ENCODE peak calls at places on chromosome 4, in ten cellular contexts. T is psoas muscle, I is heart right ventricle, C is thoracic aorta, N is ovary, P is aorta, Z is iPS DF 6.9, H is neural progenitor cell, L is mammary epithelial cell, D is colonic mucosa. G is an unnamed sample.

GRCh38 chr4:181278941-181279340 is 964.3 kb upstream of the TENM3 start:
- DNase-seq in T (no peak), D (no peak), Z (no peak), H (no peak), P (no peak), C (no peak), L (peak), N (no peak), I (no peak), G (no peak)

GRCh38 chr4:75904086-75904485 is 1.8 kb upstream of the PPEF2 start:
- DNase-seq in H (no peak), C (no peak), N (no peak), L (no peak), D (no peak), Z (no peak), I (no peak), T (no peak), P (no peak), G (no peak)

GRCh38 chr4:177448850-177449249 is 6.6 kb upstream of the AGA start:
- DNase-seq in I (no peak), P (no peak), H (no peak), C (no peak), L (peak), D (no peak), Z (no peak), T (no peak), N (no peak), G (no peak)

GRCh38 chr4:154332681-154333421 is 158.7 kb downstream of the DCHS2 start:
- DNase-seq in N (peak), I (peak), L (no peak), T (peak), Z (no peak), H (peak), C (no peak), P (no peak), D (peak), G (peak)

GRCh38 chr4:40193018-40193571 is 3.7 kb upstream of the RHOH start:
- DNase-seq in D (no peak), T (no peak), L (no peak), H (no peak), C (no peak), I (no peak), P (no peak), Z (no peak), N (no peak), G (no peak)

GRCh38 chr4:126395661-126396060 is 1080.9 kb downstream of the FAT4 start:
- DNase-seq in I (no peak), H (no peak), P (no peak), C (no peak), D (no peak), Z (no peak), L (peak), T (no peak), N (no peak), G (no peak)

GRCh38 chr4:104728380-104729122 is 233.9 kb upstream of the CXXC4 start:
- DNase-seq in C (no peak), N (no peak), P (no peak), I (no peak), Z (no peak), D (no peak), H (no peak), T (no peak), L (peak), G (no peak)

GRCh38 chr4:153542131-153542530 is 76.0 kb downstream of the TMEM131L start:
- DNase-seq in Z (no peak), D (no peak), C (no peak), L (no peak), H (no peak), N (no peak), T (no peak), P (no peak), I (no peak), G (no peak)

GRCh38 chr4:23361453-23361852 is 528.4 kb downstream of the PPARGC1A start:
- DNase-seq in L (no peak), I (no peak), Z (no peak), P (no peak), N (no peak), D (no peak), T (peak), H (no peak), C (no peak), G (no peak)

GRCh38 chr4:138958519-138958918 is 57.1 kb upstream of the NOCT start:
- DNase-seq in T (no peak), I (no peak), L (no peak), C (no peak), D (no peak), H (no peak), Z (no peak), P (no peak), N (no peak), G (no peak)

GRCh38 chr4:76300012-76300411 is 6.5 kb upstream of the STBD1 start:
- DNase-seq in L (no peak), N (no peak), D (no peak), P (no peak), T (no peak), I (peak), H (no peak), Z (no peak), C (no peak), G (no peak)

GRCh38 chr4:2954358-2955185 is 8.6 kb downstream of the NOP14 start:
- DNase-seq in H (peak), C (no peak), N (no peak), Z (no peak), T (no peak), D (peak), I (no peak), P (no peak), L (no peak), G (no peak)

GRCh38 chr4:2823671-2824328 is 19.8 kb upstream of the ADD1 start:
- DNase-seq in P (peak), N (no peak), L (no peak), I (peak), H (no peak), Z (no peak), T (peak), D (no peak), C (no peak), G (no peak)

GRCh38 chr4:153291562-153291961 is 52.9 kb upstream of the MND1 start:
- DNase-seq in C (no peak), Z (no peak), N (no peak), D (no peak), H (no peak), I (no peak), T (no peak), L (no peak), P (no peak), G (no peak)

GRCh38 chr4:141711211-141711610 is 74.8 kb downstream of the IL15 start:
- DNase-seq in L (peak), D (no peak), T (no peak), H (peak), Z (no peak), I (no peak), C (no peak), N (no peak), P (no peak), G (no peak)

GRCh38 chr4:10741221-10741620 is 56.7 kb upstream of the CLNK start:
- DNase-seq in T (no peak), P (no peak), D (no peak), Z (no peak), I (no peak), L (no peak), C (no peak), N (no peak), H (no peak), G (no peak)

GRCh38 chr4:163701915-163702314 is 207.4 kb downstream of the TMA16 start:
- DNase-seq in Z (no peak), T (no peak), L (peak), H (no peak), I (no peak), P (no peak), D (no peak), C (no peak), N (no peak), G (peak)

GRCh38 chr4:84879651-84880200 is 86.8 kb downstream of the WDFY3 start:
- DNase-seq in P (no peak), I (no peak), C (no peak), Z (no peak), D (no peak), N (no peak), T (no peak), L (no peak), H (no peak), G (no peak)

GRCh38 chr4:17068885-17069284 is 170.4 kb upstream of the LDB2 start:
- DNase-seq in T (no peak), C (no peak), H (no peak), I (no peak), P (no peak), Z (no peak), L (no peak), N (no peak), D (no peak), G (no peak)

GRCh38 chr4:174210354-174210753 is 73.1 kb downstream of the FBXO8 start:
- DNase-seq in D (no peak), I (no peak), N (no peak), C (no peak), P (no peak), L (no peak), Z (no peak), H (peak), T (no peak), G (no peak)

GRCh38 chr4:107453987-107454386 is 266.0 kb downstream of the PAPSS1 start:
- DNase-seq in P (no peak), N (no peak), Z (no peak), H (no peak), I (no peak), L (no peak), D (no peak), T (no peak), C (no peak), G (no peak)

GRCh38 chr4:28654618-28655017 is 1794.0 kb downstream of the STIM2 start:
- DNase-seq in D (no peak), P (no peak), C (no peak), H (no peak), I (no peak), Z (no peak), N (no peak), L (peak), T (no peak), G (no peak)

GRCh38 chr4:7302781-7303180 is 110.4 kb downstream of the SORCS2 start:
- DNase-seq in Z (no peak), N (no peak), I (no peak), L (no peak), P (peak), T (no peak), H (no peak), D (no peak), C (no peak), G (no peak)

GRCh38 chr4:18020671-18021469 is 685 bp downstream of the LCORL start:
- DNase-seq in I (peak), H (peak), C (no peak), Z (no peak), T (peak), P (peak), D (peak), N (peak), L (peak), G (peak)

GRCh38 chr4:38710053-38710452 is 46.1 kb downstream of the KLF3 start:
- DNase-seq in C (no peak), N (no peak), I (no peak), D (no peak), T (no peak), P (no peak), Z (no peak), H (no peak), L (no peak), G (no peak)

GRCh38 chr4:86036729-86037128 is 323.1 kb downstream of the MAPK10 start:
- DNase-seq in T (no peak), C (no peak), N (no peak), P (no peak), D (no peak), Z (no peak), H (no peak), L (peak), I (no peak), G (no peak)

DNA sequence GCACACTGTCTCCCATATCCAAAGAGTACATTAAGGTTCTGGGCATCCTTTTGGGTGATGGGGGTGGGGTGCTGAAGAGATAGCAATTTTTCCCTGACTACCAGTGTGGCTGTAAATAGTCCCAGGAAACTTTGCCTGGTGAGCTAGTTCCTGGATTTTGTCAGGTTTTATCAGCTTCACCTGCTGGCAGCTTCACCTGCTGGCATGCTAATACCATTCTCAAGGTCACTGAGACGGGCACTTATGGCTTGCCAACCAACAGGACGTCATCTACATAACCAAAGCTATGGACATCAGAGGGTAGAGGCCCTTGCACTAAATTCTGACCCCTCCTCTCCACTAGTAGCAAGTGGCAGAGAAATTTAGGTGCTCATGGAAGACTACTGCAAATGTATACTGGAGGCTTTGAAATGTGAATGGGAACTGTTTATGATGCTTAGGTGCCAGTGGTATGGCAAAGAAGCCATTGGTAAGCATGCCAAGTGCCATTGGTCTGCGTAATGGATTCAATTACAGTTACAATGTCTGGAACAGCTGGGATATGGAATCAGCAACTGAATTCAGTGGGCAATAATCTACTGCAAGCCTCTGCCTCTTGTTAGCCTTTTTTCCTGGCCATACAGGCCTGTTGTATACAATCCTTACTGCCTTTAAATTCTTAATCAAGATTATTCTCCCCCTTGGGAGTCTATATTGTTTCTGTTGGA is 71.6 kb upstream of the SH3RF1 start:
- DNase-seq in D (no peak), I (no peak), Z (no peak), T (no peak), P (no peak), H (no peak), N (no peak), L (no peak), C (no peak), G (no peak)
- H3K27ac ChIP-seq in D (no peak), I (no peak), Z (no peak), T (no peak), P (no peak), H (no peak), N (no peak), L (no peak), C (no peak), G (peak)

DNA sequence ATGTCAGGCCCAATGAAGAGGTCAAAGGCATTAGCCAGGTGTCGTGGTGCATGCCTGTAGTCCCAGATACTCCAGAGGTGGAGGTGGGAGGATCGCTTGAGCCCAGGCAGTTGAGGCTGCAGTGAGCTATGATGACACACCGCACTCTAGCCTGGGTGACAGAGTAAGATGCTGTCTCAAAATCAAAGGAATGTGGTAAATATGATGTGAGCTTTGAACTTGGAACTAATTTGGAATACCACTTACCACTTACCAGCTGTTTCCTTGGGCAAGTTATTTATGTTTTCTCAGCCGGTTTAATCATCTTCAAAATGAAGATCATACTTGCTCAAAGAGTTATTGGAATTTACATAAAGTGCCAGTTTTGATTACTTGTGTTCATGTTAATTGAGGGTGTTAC is 23.8 kb upstream of the SEPSECS start:
- DNase-seq in P (no peak), Z (no peak), N (no peak), D (no peak), C (no peak), I (no peak), T (no peak), H (no peak), L (no peak), G (no peak)
- H3K27ac ChIP-seq in P (no peak), Z (no peak), N (no peak), D (no peak), C (no peak), I (no peak), T (no peak), H (no peak), L (no peak), G (no peak)

GRCh38 chr4:26993541-26993940 is 132.9 kb downstream of the STIM2 start:
- DNase-seq in Z (no peak), H (no peak), T (no peak), D (no peak), C (no peak), N (no peak), I (no peak), L (no peak), P (no peak), G (no peak)
- H3K27ac ChIP-seq in Z (no peak), H (no peak), T (no peak), D (no peak), C (no peak), N (peak), I (peak), L (no peak), P (no peak), G (peak)

DNA sequence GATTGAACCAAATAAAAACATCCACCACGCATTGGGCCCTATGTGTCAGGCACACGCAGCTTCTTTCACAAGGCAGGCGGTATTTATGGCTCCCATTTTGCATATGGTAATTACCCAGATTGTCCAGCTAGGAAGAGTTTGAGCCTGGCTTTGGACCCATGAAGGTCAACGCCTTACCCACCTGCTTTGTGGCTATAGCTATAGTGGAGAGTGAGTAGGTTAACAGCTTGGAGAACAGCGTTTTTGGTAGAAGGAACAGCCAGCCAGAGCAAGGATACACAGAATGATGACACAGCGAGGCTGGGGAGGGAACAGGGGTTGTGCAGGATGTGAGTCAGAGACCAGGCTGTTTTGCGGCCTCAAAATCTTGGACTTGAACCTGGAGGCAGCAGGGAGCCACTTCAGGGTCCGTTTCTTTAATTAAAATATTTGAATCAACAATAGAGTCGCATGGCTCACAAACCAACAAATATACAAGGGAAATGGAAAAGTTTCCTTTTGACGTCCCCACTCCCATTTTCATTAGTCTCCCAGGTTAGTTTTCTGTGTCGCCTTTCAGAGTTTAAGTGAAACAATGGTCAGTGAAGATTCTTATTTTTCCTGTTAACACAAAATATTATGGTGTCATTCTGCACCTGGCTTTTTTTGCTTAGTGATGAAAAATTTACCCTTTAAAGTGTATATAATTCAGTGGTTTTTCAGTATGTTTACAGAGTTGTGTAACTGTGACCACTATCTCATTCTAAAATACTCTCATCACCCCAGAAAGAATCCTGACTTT is 118.2 kb upstream of the STX18 start:
- DNase-seq in Z (no peak), T (no peak), N (no peak), D (no peak), C (no peak), L (peak), P (no peak), I (no peak), H (no peak), G (no peak)
- H3K27ac ChIP-seq in Z (no peak), T (no peak), N (no peak), D (no peak), C (no peak), L (peak), P (no peak), I (no peak), H (no peak), G (no peak)

GRCh38 chr4:101119141-101119540 is 228.2 kb downstream of the PPP3CA start:
- DNase-seq in I (no peak), Z (no peak), L (no peak), P (no peak), D (no peak), C (no peak), H (no peak), T (no peak), N (no peak), G (no peak)
- H3K27ac ChIP-seq in I (no peak), Z (no peak), L (no peak), P (no peak), D (no peak), C (no peak), H (no peak), T (no peak), N (no peak), G (peak)

GRCh38 chr4:164772076-164772475 is 18.1 kb downstream of the SMIM31 start:
- DNase-seq in I (no peak), D (no peak), Z (no peak), T (no peak), N (no peak), L (no peak), P (no peak), C (no peak), H (no peak), G (no peak)

GRCh38 chr4:164768516-164768915 is 14.6 kb downstream of the SMIM31 start:
- DNase-seq in I (no peak), H (no peak), D (no peak), Z (no peak), T (no peak), P (no peak), N (no peak), C (no peak), L (no peak), G (no peak)

GRCh38 chr4:164770051-164770724 is 16.3 kb downstream of the SMIM31 start:
- DNase-seq in P (no peak), L (no peak), D (no peak), N (no peak), Z (no peak), C (no peak), H (no peak), T (no peak), I (no peak), G (no peak)

GRCh38 chr4:164765096-164765495 is 11.2 kb downstream of the SMIM31 start:
- DNase-seq in N (no peak), I (no peak), D (no peak), L (no peak), H (no peak), T (no peak), C (no peak), P (no peak), Z (no peak), G (no peak)

GRCh38 chr4:164771088-164771487 is 17.2 kb downstream of the SMIM31 start:
- DNase-seq in H (no peak), T (no peak), N (no peak), C (no peak), I (no peak), L (no peak), D (no peak), P (no peak), Z (no peak), G (no peak)
- H3K27ac ChIP-seq in H (no peak), T (no peak), N (no peak), C (no peak), I (no peak), L (no peak), D (peak), P (no peak), Z (no peak), G (no peak)

GRCh38 chr4:52856802-52857201 is 5.3 kb upstream of the RASL11B start:
- DNase-seq in P (no peak), C (no peak), T (no peak), Z (no peak), L (no peak), N (no peak), D (no peak), H (no peak), I (no peak), G (no peak)

GRCh38 chr4:52853351-52853750 is 8.8 kb upstream of the RASL11B start:
- DNase-seq in L (peak), I (no peak), Z (no peak), P (no peak), H (no peak), T (no peak), D (no peak), N (no peak), C (no peak), G (no peak)

GRCh38 chr4:52850406-52851119 is 11.6 kb upstream of the RASL11B start:
- DNase-seq in L (no peak), C (no peak), H (no peak), T (no peak), N (no peak), D (no peak), I (no peak), P (no peak), Z (no peak), G (no peak)

GRCh38 chr4:52852041-52852440 is 10.1 kb upstream of the RASL11B start:
- DNase-seq in T (no peak), Z (no peak), L (no peak), P (no peak), H (no peak), C (no peak), D (no peak), N (no peak), I (no peak), G (no peak)

GRCh38 chr4:52852696-52853095 is 9.4 kb upstream of the RASL11B start:
- DNase-seq in Z (no peak), D (no peak), C (no peak), T (no peak), I (no peak), N (no peak), P (no peak), H (no peak), L (no peak), G (no peak)
- H3K27ac ChIP-seq in Z (no peak), D (no peak), C (peak), T (no peak), I (peak), N (no peak), P (no peak), H (no peak), L (no peak), G (no peak)

GRCh38 chr4:123398151-123398802 is 1.7 kb downstream of the SPRY1 start:
- DNase-seq in I (peak), P (peak), H (peak), C (no peak), Z (no peak), N (peak), T (peak), D (peak), L (peak), G (peak)
- H3K27ac ChIP-seq in I (peak), P (peak), H (peak), C (peak), Z (no peak), N (peak), T (peak), D (peak), L (peak), G (peak)

GRCh38 chr4:87044511-87045369 is 109.9 kb downstream of the AFF1 start:
- DNase-seq in N (no peak), L (no peak), Z (no peak), C (no peak), H (peak), T (no peak), P (no peak), D (no peak), I (no peak), G (no peak)
- H3K27ac ChIP-seq in N (peak), L (no peak), Z (no peak), C (peak), H (peak), T (peak), P (peak), D (peak), I (peak), G (no peak)